ENCODE peak calls at places on chromosome 13, in four cellular contexts. G is ovary, R is progenitor cell of endocrine pancreas, O is iPS-NIHi11. U is an unnamed sample.

GRCh38 chr13:26601669-26602068 is 44.2 kb downstream of the WASF3 start:
- DNase-seq in R (no peak), G (no peak), O (peak), U (no peak)

GRCh38 chr13:51192348-51192747 is 29.9 kb upstream of the FAM124A start:
- DNase-seq in G (no peak), R (no peak), O (no peak), U (no peak)

GRCh38 chr13:30616927-30617314 is 799 bp upstream of the USPL1 start:
- DNase-seq in G (peak), R (peak), O (peak), U (peak)

GRCh38 chr13:48531416-48532145 is 1.3 kb downstream of the RCBTB2 start:
- DNase-seq in R (no peak), O (no peak), G (no peak), U (no peak)

GRCh38 chr13:20847298-20847697 is 55.2 kb downstream of the XPO4 start:
- DNase-seq in R (no peak), G (no peak), O (no peak), U (no peak)

GRCh38 chr13:111288276-111288675 is 32.2 kb upstream of the TEX29 start:
- DNase-seq in G (no peak), R (no peak), O (no peak), U (no peak)

GRCh38 chr13:68047889-68048288 is 817.8 kb upstream of the PCDH9 start:
- DNase-seq in G (no peak), R (no peak), O (peak), U (no peak)

GRCh38 chr13:46572758-46573384 is 19.9 kb downstream of the LRCH1 start:
- DNase-seq in R (no peak), G (no peak), O (no peak), U (no peak)

GRCh38 chr13:77359171-77359570 is 32.3 kb upstream of the MYCBP2 start:
- DNase-seq in G (no peak), R (no peak), O (no peak), U (no peak)

GRCh38 chr13:46295531-46296464 is 84.1 kb downstream of the LRRC63 start:
- DNase-seq in O (no peak), G (no peak), R (no peak), U (no peak)

GRCh38 chr13:49400755-49401659 is 42.9 kb downstream of the CAB39L start:
- DNase-seq in G (no peak), O (peak), R (no peak), U (no peak)

GRCh38 chr13:105573134-105573533 is 962.3 kb downstream of the EFNB2 start:
- DNase-seq in O (no peak), G (no peak), R (no peak), U (no peak)

GRCh38 chr13:78780708-78781107 is 121.8 kb upstream of the OBI1 start:
- DNase-seq in G (no peak), O (no peak), R (no peak), U (no peak)

GRCh38 chr13:95254341-95254740 is 46.9 kb downstream of the ABCC4 start:
- DNase-seq in G (no peak), O (no peak), R (no peak), U (no peak)

GRCh38 chr13:38566526-38566925 is 120.4 kb upstream of the FREM2 start:
- DNase-seq in G (no peak), R (no peak), O (no peak), U (no peak)

GRCh38 chr13:52746141-52746540 is 6.5 kb upstream of the CNMD start:
- DNase-seq in R (no peak), O (no peak), G (no peak), U (no peak)

GRCh38 chr13:34864650-34865049 is 77.4 kb upstream of the NBEA start:
- DNase-seq in R (no peak), G (no peak), O (no peak), U (no peak)

GRCh38 chr13:98370806-98371553 is 193.9 kb upstream of the RNF113B start:
- DNase-seq in G (peak), O (no peak), R (no peak), U (no peak)

GRCh38 chr13:19586904-19587634 is 25.7 kb upstream of the TPTE2 start:
- DNase-seq in R (no peak), G (no peak), O (no peak), U (no peak)

GRCh38 chr13:28699246-28699645 is 19.5 kb downstream of the SLC46A3 start:
- DNase-seq in R (no peak), O (no peak), G (no peak), U (no peak)

U was measured in iPS DF 19.7.